ENCODE peak calls at places on chromosomes 4 and X, in six cellular contexts. X is thyroid gland; B is brain microvascular endothelial cell; H is CD4-positive, CD25-positive, alpha-beta regulatory T cell; M is astrocyte of the spinal cord; P is fibroblast of pulmonary artery. Y is an unnamed sample.

GRCh38 chr4:20878806-20879205 is 178.5 kb downstream of the PACRGL start:
- DNase-seq in X (no peak), B (no peak), H (no peak), M (no peak), P (no peak), Y (no peak)

GRCh38 chr4:179880756-179881155 is 2362.4 kb upstream of the TENM3 start:
- DNase-seq in X (no peak), B (no peak), H (no peak), M (no peak), P (no peak), Y (no peak)

GRCh38 chr4:76640252-76640925 is 205.4 kb downstream of the SHROOM3 start:
- DNase-seq in X (peak), B (no peak), H (no peak), M (no peak), P (no peak), Y (peak)

GRCh38 chrX:24026403-24026801 is 584 bp downstream of the KLHL15 start:
- DNase-seq in X (no peak), B (no peak), H (no peak), M (peak), P (peak), Y (no peak)

GRCh38 chr4:82865592-82865991 is 25.4 kb downstream of the SEC31A start:
- DNase-seq in X (no peak), B (peak), H (peak), M (peak), P (peak), Y (no peak)

GRCh38 chr4:108877821-108878220 is 115.0 kb upstream of the ETNPPL start:
- DNase-seq in X (no peak), B (no peak), H (no peak), M (no peak), P (no peak), Y (no peak)

GRCh38 chrX:45767021-45767491 is 566.4 kb upstream of the DIPK2B start:
- DNase-seq in X (no peak), B (no peak), H (no peak), M (peak), P (peak), Y (no peak)

GRCh38 chr4:2931765-2932560 is 31.2 kb downstream of the NOP14 start:
- DNase-seq in X (no peak), B (no peak), H (peak), M (no peak), P (no peak), Y (no peak)

GRCh38 chr4:177473991-177474390 is 31.8 kb upstream of the AGA start:
- DNase-seq in X (no peak), B (no peak), H (no peak), M (no peak), P (no peak), Y (no peak)